ENCODE peak calls at places on chromosomes 1 and 21, in eight cellular contexts. N is astrocyte of the spinal cord; Y is omental fat pad; D is ovary; B is right lobe of liver; U is CD4-positive, alpha-beta T cell; J is heart left ventricle; X is CD8-positive, alpha-beta T cell. T is an unnamed sample.

GRCh38 chr21:41715649-41716321 is 51.1 kb downstream of the RIPK4 start:
- DNase-seq in N (no peak), Y (no peak), D (no peak), B (peak), U (no peak), J (no peak), X (no peak), T (no peak)

GRCh38 chr1:162906485-162906884 is 45.5 kb upstream of the CCDC190 start:
- DNase-seq in N (no peak), Y (no peak), D (no peak), B (no peak), U (no peak), J (no peak), X (no peak), T (no peak)

GRCh38 chr1:224172229-224172628 is 10.8 kb upstream of the DEGS1 start:
- DNase-seq in N (no peak), Y (no peak), D (no peak), B (no peak), U (no peak), J (no peak), X (no peak), T (no peak)

GRCh38 chr1:108831225-108831624 is 25.7 kb downstream of the AKNAD1 start:
- DNase-seq in N (peak), Y (no peak), D (no peak), B (no peak), U (no peak), J (no peak), X (no peak), T (no peak)

GRCh38 chr1:199172286-199173124 is 533.7 kb downstream of the PTPRC start:
- DNase-seq in N (no peak), Y (no peak), D (no peak), B (no peak), U (no peak), J (no peak), X (no peak), T (no peak)

GRCh38 chr21:19908386-19908785 is 1089.8 kb upstream of the NCAM2 start:
- DNase-seq in N (no peak), Y (no peak), D (no peak), B (no peak), U (no peak), J (no peak), X (no peak), T (no peak)

GRCh38 chr1:228297242-228297641 is 89.4 kb downstream of the OBSCN start:
- DNase-seq in N (no peak), Y (no peak), D (no peak), B (no peak), U (no peak), J (no peak), X (no peak), T (no peak)

GRCh38 chr1:224433041-224433670 is 1.4 kb downstream of the WDR26 start:
- DNase-seq in N (peak), Y (no peak), D (peak), B (peak), U (no peak), J (peak), X (peak), T (peak)

GRCh38 chr1:185816460-185816859 is 82.3 kb downstream of the HMCN1 start:
- DNase-seq in N (peak), Y (no peak), D (no peak), B (no peak), U (no peak), J (no peak), X (no peak), T (no peak)

GRCh38 chr1:18765725-18766124 is 93.7 kb downstream of the TAS1R2 start:
- DNase-seq in N (no peak), Y (no peak), D (no peak), B (no peak), U (no peak), J (no peak), X (no peak), T (no peak)

GRCh38 chr21:42815217-42815616 is 64.1 kb downstream of the WDR4 start:
- DNase-seq in N (peak), Y (no peak), D (no peak), B (no peak), U (no peak), J (no peak), X (no peak), T (no peak)

GRCh38 chr1:8545078-8545477 is 227.2 kb downstream of the SLC45A1 start:
- DNase-seq in N (no peak), Y (no peak), D (no peak), B (no peak), U (no peak), J (no peak), X (no peak), T (no peak)

GRCh38 chr1:242133351-242133750 is 134.5 kb upstream of the MAP1LC3C start:
- DNase-seq in N (no peak), Y (no peak), D (no peak), B (no peak), U (no peak), J (no peak), X (no peak), T (no peak)
- TF ChIP-seq CTCF in N (no peak), Y (no peak), D (no peak), B (no peak), U (no peak), J (no peak), X (no peak), T (no peak)

GRCh38 chr1:115557715-115558114 is 84.1 kb upstream of the VANGL1 start:
- DNase-seq in N (no peak), Y (no peak), D (no peak), B (no peak), U (no peak), J (no peak), X (no peak), T (no peak)
- TF ChIP-seq CTCF in N (no peak), Y (no peak), D (no peak), B (no peak), U (no peak), J (no peak), X (no peak), T (no peak)

GRCh38 chr1:37034301-37035013 is at the start of gene GRIK3:
- DNase-seq in N (no peak), Y (no peak), D (no peak), B (no peak), U (no peak), J (no peak), X (no peak), T (no peak)
- TF ChIP-seq CTCF in N (no peak), Y (no peak), D (no peak), B (no peak), U (no peak), J (no peak), X (no peak), T (no peak)

GRCh38 chr1:223136086-223136485 is 7.0 kb downstream of the TLR5 start:
- DNase-seq in N (no peak), Y (no peak), D (no peak), B (no peak), U (no peak), J (no peak), X (no peak), T (no peak)
- TF ChIP-seq CTCF in N (no peak), Y (no peak), D (no peak), B (no peak), U (peak), J (no peak), X (no peak), T (no peak)

DNA sequence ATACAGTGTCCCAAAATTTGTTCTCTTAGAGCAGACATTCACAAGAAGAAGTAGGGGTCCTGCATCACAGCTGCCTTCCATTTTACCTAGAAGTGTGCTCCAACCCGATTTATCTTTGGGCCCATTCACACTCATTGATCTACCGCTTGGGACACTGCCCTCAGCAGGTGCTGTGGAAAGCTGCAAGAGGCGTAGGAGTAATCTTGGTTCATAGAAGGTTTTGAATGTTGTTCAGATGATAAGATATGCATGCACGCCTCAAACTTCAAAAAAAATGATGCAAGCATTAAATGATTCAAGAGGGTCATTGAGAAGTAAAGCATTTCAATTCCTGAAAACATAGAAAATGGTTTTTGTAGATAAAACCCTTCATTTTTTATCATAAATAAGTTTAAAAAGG is 18.6 kb upstream of the C1orf105 start:
- DNase-seq in N (no peak), Y (no peak), D (no peak), B (no peak), U (no peak), J (no peak), X (no peak), T (no peak)
- TF ChIP-seq CTCF in N (peak), Y (no peak), D (no peak), B (no peak), U (peak), J (no peak), X (no peak), T (peak)

GRCh38 chr1:58782308-58783089 is 1.3 kb downstream of the JUN start:
- DNase-seq in N (no peak), Y (no peak), D (peak), B (peak), U (peak), J (peak), X (peak), T (peak)

GRCh38 chr1:58780586-58781452 is 3.0 kb downstream of the JUN start:
- DNase-seq in N (peak), Y (no peak), D (peak), B (no peak), U (peak), J (no peak), X (peak), T (no peak)

GRCh38 chr1:58779837-58780585 is 3.8 kb downstream of the JUN start:
- DNase-seq in N (peak), Y (no peak), D (peak), B (peak), U (no peak), J (peak), X (no peak), T (no peak)

GRCh38 chr1:58783090-58783992 is 506 bp downstream of the JUN start:
- DNase-seq in N (peak), Y (peak), D (peak), B (peak), U (peak), J (peak), X (peak), T (no peak)

DNA sequence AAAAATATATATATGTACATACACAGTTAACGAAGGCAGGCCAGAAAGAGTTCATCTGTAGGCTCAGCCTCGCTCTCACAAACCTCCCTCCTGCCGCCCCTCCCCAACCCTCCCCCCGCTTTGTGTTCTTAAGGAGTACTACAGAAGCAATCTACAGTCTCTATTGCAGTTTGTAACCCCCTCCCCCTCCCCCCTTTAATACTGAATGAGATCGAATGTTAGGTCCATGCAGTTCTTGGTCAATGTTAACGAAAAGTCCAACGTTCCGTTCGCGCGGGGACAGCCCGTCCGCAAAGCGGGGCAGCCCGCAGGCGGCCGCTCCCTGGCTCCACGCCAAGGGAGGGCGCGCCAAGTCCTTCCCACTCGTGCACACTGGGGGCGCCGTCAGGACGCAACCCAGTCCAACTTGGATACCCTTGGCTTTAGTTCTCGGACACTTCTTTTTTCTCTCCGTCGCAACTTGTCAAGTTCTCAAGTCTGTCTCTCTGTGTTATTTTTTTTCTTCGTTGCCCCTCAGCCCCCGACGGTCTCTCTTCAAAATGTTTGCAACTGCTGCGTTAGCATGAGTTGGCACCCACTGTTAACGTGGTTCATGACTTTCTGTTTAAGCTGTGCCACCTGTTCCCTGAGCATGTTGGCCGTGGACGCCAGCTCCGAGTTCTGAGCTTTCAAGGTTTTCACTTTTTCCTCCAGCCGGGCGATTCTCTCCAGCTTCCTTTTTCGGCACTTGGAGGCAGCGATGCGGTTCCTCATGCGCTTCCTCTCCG is 2.1 kb downstream of the JUN start:
- DNase-seq in N (peak), Y (no peak), D (peak), B (peak), U (peak), J (peak), X (peak), T (peak)
- TF ChIP-seq CTCF in N (peak), Y (no peak), D (peak), B (peak), U (peak), J (peak), X (peak), T (peak)

GRCh38 chr21:39209334-39209688 is 26.1 kb upstream of the PSMG1 start:
- DNase-seq in N (no peak), Y (no peak), D (no peak), B (no peak), U (no peak), J (no peak), X (no peak), T (no peak)

GRCh38 chr21:39208624-39209333 is 25.5 kb upstream of the PSMG1 start:
- DNase-seq in N (no peak), Y (no peak), D (no peak), B (no peak), U (no peak), J (no peak), X (no peak), T (no peak)

DNA sequence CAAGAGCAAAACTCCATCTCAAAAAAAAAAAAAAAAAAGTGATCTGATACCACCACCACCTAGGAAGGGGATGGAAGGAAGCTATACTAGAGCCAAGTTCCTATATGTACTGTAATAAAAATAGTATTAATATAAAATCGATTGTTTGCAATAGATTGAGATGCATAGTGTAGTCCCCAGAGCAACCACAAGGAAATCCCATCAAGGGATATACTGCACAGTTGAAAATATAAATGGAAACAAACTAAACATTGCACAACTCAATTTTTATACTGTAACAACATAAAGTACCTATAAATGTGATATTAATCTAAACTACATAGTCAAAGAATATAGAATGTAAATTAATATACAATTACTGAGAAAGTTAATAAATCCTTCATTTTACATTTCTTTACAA is 20.9 kb upstream of the PSMG1 start:
- DNase-seq in N (no peak), Y (no peak), D (no peak), B (no peak), U (no peak), J (no peak), X (no peak), T (no peak)
- TF ChIP-seq CTCF in N (peak), Y (no peak), D (no peak), B (no peak), U (no peak), J (peak), X (peak), T (peak)

GRCh38 chr1:11749203-11749689 is 12.7 kb upstream of the C1orf167 start:
- DNase-seq in N (no peak), Y (no peak), D (no peak), B (no peak), U (peak), J (no peak), X (peak), T (no peak)
- TF ChIP-seq CTCF in N (peak), Y (no peak), D (no peak), B (peak), U (peak), J (peak), X (peak), T (peak)

DNA sequence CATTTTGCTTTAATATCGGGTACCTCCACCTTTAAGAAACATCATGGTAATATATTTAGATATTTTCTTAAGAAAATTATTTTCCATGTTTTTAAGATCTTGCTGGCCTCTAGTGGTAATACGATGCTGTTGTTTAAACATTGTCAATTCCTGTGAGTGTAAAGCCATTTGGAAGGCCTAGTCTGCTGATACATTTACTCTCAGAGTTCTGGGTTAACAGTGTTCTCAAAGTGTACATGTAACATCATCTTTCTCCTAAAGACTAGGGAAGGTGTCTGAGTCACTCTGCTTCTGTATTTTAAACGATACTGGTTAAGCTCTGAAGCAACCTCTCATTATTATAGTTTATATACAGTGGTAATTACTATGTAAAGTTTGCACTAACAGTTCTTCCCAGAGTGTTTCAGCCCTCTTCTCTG is 189.1 kb downstream of the RASAL2 start:
- DNase-seq in N (peak), Y (no peak), D (no peak), B (no peak), U (no peak), J (no peak), X (no peak), T (no peak)
- TF ChIP-seq CTCF in N (peak), Y (no peak), D (no peak), B (peak), U (no peak), J (peak), X (no peak), T (peak)